ENCODE peak calls at places on chromosomes 5 and 9, in nine cellular contexts. R, I, G, F, T, M, X, O and Q are unnamed samples.
A peak's percentile ranks its signal among the peaks of the same experiment; 100 is the strongest.

GRCh38 chr9:37501957-37502596 is 16.3 kb downstream of the POLR1E start:
- DNase-seq in R (no peak), I (no peak), G (no peak), F (no peak), T (peak; percentile 69), M (no peak), X (no peak), O (no peak), Q (no peak)

GRCh38 chr9:134984372-134985240 is 66.9 kb upstream of the FCN1 start:
- DNase-seq in R (no peak), I (no peak), G (no peak), F (no peak), T (no peak), M (no peak), X (no peak), O (no peak), Q (no peak)

GRCh38 chr5:11777096-11777495 is 127.2 kb downstream of the CTNND2 start:
- DNase-seq in R (no peak), I (peak; percentile 3), G (no peak), F (no peak), T (no peak), M (no peak), X (no peak), O (no peak), Q (no peak)

GRCh38 chr5:135095052-135095715 is 61.2 kb upstream of the PITX1 start:
- DNase-seq in R (no peak), I (no peak), G (no peak), F (no peak), T (no peak), M (no peak), X (no peak), O (no peak), Q (no peak)

GRCh38 chr9:105232207-105232606 is 12.2 kb upstream of the SLC44A1 start:
- DNase-seq in R (no peak), I (no peak), G (no peak), F (no peak), T (no peak), M (no peak), X (no peak), O (no peak), Q (no peak)

GRCh38 chr9:37471942-37472679 is 6.9 kb upstream of the ZBTB5 start:
- DNase-seq in R (no peak), I (peak; percentile 94), G (peak; percentile 89), F (no peak), T (peak; percentile 93), M (no peak), X (no peak), O (peak; percentile 71), Q (no peak)

GRCh38 chr5:118611332-118611945 is 376.9 kb downstream of the DTWD2 start:
- DNase-seq in R (no peak), I (peak; percentile 29), G (peak; percentile 34), F (no peak), T (peak; percentile 39), M (no peak), X (no peak), O (peak; percentile 51), Q (no peak)

GRCh38 chr5:133664422-133664821 is 52.1 kb upstream of the FSTL4 start:
- DNase-seq in R (no peak), I (peak; percentile 89), G (peak; percentile 10), F (no peak), T (no peak), M (no peak), X (no peak), O (no peak), Q (no peak)

GRCh38 chr5:130955041-130955440 is 210.0 kb downstream of the HINT1 start:
- DNase-seq in R (no peak), I (no peak), G (no peak), F (no peak), T (no peak), M (no peak), X (no peak), O (no peak), Q (no peak)

GRCh38 chr5:143279698-143280097 is 123.8 kb downstream of the NR3C1 start:
- DNase-seq in R (no peak), I (peak; percentile 73), G (peak; percentile 67), F (no peak), T (no peak), M (no peak), X (no peak), O (peak; percentile 6), Q (no peak)

GRCh38 chr9:137457406-137458193 is 1.5 kb downstream of the NSMF start:
- DNase-seq in R (no peak), I (no peak), G (no peak), F (peak; percentile 50), T (no peak), M (no peak), X (peak; percentile 18), O (no peak), Q (no peak)

GRCh38 chr9:124343533-124344290 is 71.5 kb downstream of the PSMB7 start:
- DNase-seq in R (no peak), I (no peak), G (no peak), F (peak; percentile 47), T (no peak), M (no peak), X (no peak), O (no peak), Q (no peak)

DNA sequence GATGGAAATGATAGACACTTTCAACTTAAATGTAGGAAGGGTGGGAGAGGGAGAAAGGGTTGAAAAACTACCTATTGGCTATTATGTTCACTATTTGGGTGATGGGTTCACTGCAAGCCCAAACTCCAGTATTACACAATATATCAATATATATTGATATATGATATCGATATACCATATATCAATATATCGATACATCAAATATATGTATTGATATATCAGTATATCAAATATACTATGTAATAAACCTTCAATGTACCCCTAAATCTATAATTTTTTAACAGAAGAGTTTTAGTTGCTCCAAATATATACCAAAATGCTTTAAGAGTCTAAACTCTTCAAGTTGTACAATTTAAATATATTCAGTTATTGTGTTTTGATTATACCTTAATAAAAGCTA is 302.0 kb upstream of the RGMB start:
- DNase-seq in R (no peak), I (no peak), G (no peak), F (no peak), T (no peak), M (no peak), X (no peak), O (no peak), Q (no peak)
- TF ChIP-seq CTCF in R (no peak), I (no peak), G (no peak), F (no peak), T (no peak), M (no peak), X (no peak), O (no peak), Q (no peak)

DNA sequence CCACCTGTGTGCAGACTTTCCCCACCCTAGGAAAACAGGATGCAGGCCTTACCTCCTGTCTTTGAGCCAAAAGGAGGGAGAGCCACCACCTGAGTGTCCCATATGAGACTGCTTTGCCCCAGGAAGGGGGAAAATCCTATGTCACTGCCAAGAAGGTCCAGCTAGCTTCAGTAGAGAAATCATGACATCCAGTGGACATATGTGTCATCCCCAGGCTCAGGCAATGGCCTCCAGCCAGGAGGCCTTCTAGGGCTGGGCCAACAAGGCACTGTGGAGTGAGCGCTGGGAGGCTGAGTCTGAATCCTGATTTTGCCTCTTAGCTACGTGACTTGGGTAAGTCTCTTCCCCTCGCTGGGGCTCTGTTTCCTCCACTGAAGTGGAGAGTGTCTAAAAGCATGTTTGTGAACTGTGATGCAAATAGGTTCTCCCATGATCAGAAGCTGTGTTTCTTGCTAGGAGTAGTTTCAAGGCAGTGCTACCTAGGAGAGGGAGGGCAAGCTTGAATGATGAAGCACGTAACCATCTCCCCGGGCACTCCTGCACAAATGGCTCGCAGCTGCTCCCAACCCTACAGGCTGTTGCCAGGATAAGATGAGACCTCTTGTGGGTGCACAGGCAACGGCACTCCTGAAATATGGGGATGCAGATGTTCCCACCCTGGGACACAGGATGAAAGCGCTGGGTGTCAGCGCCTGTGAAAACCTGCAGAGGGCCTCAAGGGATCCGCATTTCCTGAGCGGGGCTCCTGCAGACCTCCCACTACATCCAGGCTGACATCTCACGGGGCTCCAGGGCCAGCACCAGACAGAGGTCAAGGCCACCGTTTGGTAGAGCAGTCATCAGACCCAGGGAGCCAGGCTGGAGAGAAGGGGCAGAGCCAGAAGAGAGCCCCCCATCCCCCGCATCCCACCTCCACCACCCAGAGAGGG is 60.5 kb downstream of the SMIM23 start:
- DNase-seq in R (no peak), I (no peak), G (no peak), F (peak; percentile 74), T (peak; percentile 17), M (no peak), X (no peak), O (peak; percentile 28), Q (no peak)
- TF ChIP-seq CTCF in R (no peak), I (no peak), G (peak; percentile 24), F (no peak), T (no peak), M (peak; percentile 7), X (no peak), O (peak; percentile 28), Q (no peak)

DNA sequence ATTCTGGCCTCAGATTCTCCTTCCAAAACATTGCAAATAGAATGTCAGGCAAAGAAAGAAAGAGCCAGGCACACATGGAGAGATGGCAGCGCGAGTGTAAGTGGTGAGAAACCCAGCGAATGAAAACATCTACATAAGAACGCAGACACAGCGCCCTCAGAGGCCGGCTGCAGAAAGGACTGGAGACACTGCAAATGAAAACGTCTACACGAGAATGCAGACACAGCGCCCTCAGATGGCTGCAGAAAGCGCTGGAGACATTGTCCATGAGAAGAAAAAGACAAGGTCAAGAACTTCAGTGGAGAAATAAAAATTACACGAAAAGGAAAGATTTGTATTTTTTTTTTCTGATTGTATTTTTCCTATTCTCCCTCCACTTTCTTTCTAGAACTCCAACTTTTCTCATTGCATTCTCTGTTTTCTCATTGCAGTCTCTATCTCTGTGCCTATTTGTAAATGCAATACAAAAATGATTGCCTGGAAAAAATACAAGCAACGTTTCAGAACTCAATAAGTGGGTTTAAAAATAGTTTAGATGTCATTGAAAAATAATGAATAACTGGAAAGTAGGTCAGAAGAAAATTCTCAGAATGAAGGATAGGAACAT is 117.9 kb upstream of the LPCAT1 start:
- DNase-seq in R (peak; percentile 54), I (peak; percentile 79), G (peak; percentile 97), F (peak; percentile 84), T (peak; percentile 94), M (peak; percentile 70), X (no peak), O (peak; percentile 91), Q (peak; percentile 49)
- TF ChIP-seq CTCF in R (peak; percentile 98), I (peak; percentile 89), G (peak; percentile 99), F (peak; percentile 44), T (peak; percentile 97), M (peak; percentile 83), X (peak; percentile 63), O (peak; percentile 92), Q (peak; percentile 85)

DNA sequence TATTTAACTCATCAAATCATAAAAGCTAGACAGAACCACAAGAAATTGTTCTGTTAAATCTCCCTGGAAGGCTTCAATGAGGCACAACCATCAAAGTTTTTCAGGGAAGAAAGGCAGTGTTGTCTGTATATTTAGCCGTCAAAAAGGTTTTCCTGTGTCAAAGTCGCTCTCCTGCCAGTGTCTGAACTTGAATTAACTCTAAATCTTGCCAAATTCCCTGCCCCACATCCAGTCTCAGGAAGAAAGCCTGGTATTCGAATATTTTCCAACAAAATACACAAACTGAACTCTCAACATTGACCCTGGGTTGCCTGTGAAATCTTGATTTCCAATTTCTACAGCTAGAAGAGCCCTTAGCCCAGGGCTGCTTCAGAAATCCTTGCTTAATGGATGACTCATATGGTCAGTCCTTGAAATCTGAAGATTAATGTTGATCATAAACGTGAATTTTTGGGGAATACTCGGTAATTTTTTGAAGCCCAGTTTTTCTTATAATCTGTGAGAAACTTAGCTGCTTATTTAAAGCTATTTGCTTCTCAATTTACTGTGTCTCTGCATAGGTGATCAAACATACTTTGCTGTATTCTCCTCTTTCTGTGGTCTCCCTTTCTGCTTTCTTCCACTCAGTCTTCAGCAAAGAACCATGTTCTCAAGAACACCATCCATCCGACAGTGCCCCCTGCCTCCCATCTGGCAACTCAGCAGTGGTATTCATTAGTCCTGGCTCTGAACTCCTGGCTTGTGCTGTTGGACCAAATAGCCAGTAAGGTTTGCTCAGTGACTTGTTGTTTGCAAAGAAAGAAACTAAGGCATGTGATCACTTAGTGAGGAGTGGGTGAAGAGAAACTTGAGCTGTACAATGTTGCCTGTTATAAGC is 58.9 kb downstream of the NREP start:
- DNase-seq in R (no peak), I (peak; percentile 38), G (peak; percentile 67), F (no peak), T (peak; percentile 47), M (no peak), X (no peak), O (peak; percentile 57), Q (no peak)
- TF ChIP-seq CTCF in R (no peak), I (no peak), G (peak; percentile 46), F (peak; percentile 10), T (peak; percentile 21), M (no peak), X (no peak), O (peak; percentile 57), Q (no peak)